ENCODE peak calls at places on chromosomes 5 and 9, in seven cellular contexts. U, Z, Y, C, D, L and W are unnamed samples.
A peak's percentile ranks its signal among the peaks of the same experiment; 100 is the strongest.

GRCh38 chr5:22372376-22372775 is 480.8 kb downstream of the CDH12 start:
- DNase-seq in U (no peak), Z (peak; percentile 51), Y (no peak), C (no peak), D (no peak), L (no peak), W (peak; percentile 44)

GRCh38 chr5:168118042-168118668 is 173.3 kb upstream of the WWC1 start:
- DNase-seq in U (peak; percentile 65), Z (no peak), Y (no peak), C (no peak), D (no peak), L (no peak), W (peak; percentile 59)

GRCh38 chr5:176882566-176882900 is 16.6 kb downstream of the HK3 start:
- DNase-seq in U (no peak), Z (no peak), Y (no peak), C (no peak), D (no peak), L (no peak), W (no peak)

GRCh38 chr5:105042623-105043022 is 1480.0 kb upstream of the NUDT12 start:
- DNase-seq in U (no peak), Z (no peak), Y (no peak), C (no peak), D (no peak), L (no peak), W (no peak)

GRCh38 chr5:79157289-79157688 is 45.7 kb downstream of the BHMT start:
- DNase-seq in U (no peak), Z (no peak), Y (no peak), C (no peak), D (no peak), L (no peak), W (no peak)

GRCh38 chr5:168916852-168917251 is 337.7 kb upstream of the PANK3 start:
- DNase-seq in U (no peak), Z (no peak), Y (no peak), C (no peak), D (no peak), L (no peak), W (no peak)

GRCh38 chr5:97553829-97554452 is 370.9 kb upstream of the RIOK2 start:
- DNase-seq in U (no peak), Z (peak; percentile 22), Y (no peak), C (no peak), D (no peak), L (no peak), W (no peak)

GRCh38 chr9:93965830-93966577 is 10.8 kb upstream of the BARX1 start:
- DNase-seq in U (no peak), Z (no peak), Y (no peak), C (no peak), D (no peak), L (no peak), W (peak; percentile 87)

GRCh38 chr5:176396330-176396729 is 7.8 kb downstream of the HIGD2A start:
- DNase-seq in U (no peak), Z (peak; percentile 57), Y (no peak), C (no peak), D (no peak), L (no peak), W (no peak)

GRCh38 chr9:105138306-105138801 is 106.1 kb upstream of the SLC44A1 start:
- DNase-seq in U (peak; percentile 43), Z (peak; percentile 82), Y (no peak), C (peak; percentile 57), D (no peak), L (no peak), W (peak; percentile 87)

GRCh38 chr5:142511318-142511717 is 174.6 kb downstream of the FGF1 start:
- DNase-seq in U (no peak), Z (no peak), Y (no peak), C (no peak), D (no peak), L (no peak), W (no peak)

GRCh38 chr9:134168731-134169130 is 4.4 kb upstream of the RNU6ATAC start:
- DNase-seq in U (no peak), Z (no peak), Y (no peak), C (no peak), D (no peak), L (no peak), W (peak; percentile 81)
- TF ChIP-seq CTCF in U (peak; percentile 24), Z (no peak), Y (no peak), C (no peak), D (no peak), L (no peak), W (peak; percentile 64)

GRCh38 chr5:132204736-132205135 is 22.9 kb downstream of the P4HA2 start:
- DNase-seq in U (no peak), Z (no peak), Y (no peak), C (no peak), D (no peak), L (no peak), W (peak; percentile 12)

GRCh38 chr5:132204330-132204729 is 23.3 kb downstream of the P4HA2 start:
- DNase-seq in U (no peak), Z (no peak), Y (no peak), C (no peak), D (no peak), L (no peak), W (peak; percentile 20)

GRCh38 chr5:132203464-132203818 is 24.2 kb downstream of the P4HA2 start:
- DNase-seq in U (no peak), Z (no peak), Y (no peak), C (no peak), D (no peak), L (no peak), W (no peak)

GRCh38 chr5:132202711-132203463 is 24.8 kb downstream of the P4HA2 start:
- DNase-seq in U (no peak), Z (no peak), Y (no peak), C (no peak), D (no peak), L (no peak), W (peak; percentile 23)

GRCh38 chr5:132203916-132204315 is 23.7 kb downstream of the P4HA2 start:
- DNase-seq in U (no peak), Z (no peak), Y (no peak), C (no peak), D (no peak), L (no peak), W (peak; percentile 11)
- H3K4me1 ChIP-seq in U (peaks cover 5% of the 10 kb centered on the region), Z (peaks cover 8% of the 10 kb centered on the region), Y (peaks cover 46% of the 10 kb centered on the region), C (peaks cover 59% of the 10 kb centered on the region), D (peaks cover 8% of the 10 kb centered on the region), L (no peaks in the 10 kb centered on the region), W (no peaks in the 10 kb centered on the region)

GRCh38 chr5:173627860-173628392 is 11.5 kb upstream of the BOD1 start:
- DNase-seq in U (peak; percentile 41), Z (no peak), Y (no peak), C (no peak), D (no peak), L (no peak), W (peak; percentile 69)
- H3K4me3 ChIP-seq in U (no peak overlapping the region), Z (no peak overlapping the region), Y (no peak overlapping the region), C (no peak overlapping the region), D (no peak overlapping the region), L (no peak overlapping the region), W (no peak overlapping the region)

GRCh38 chr5:77312411-77312810 is 101.9 kb downstream of the PDE8B start:
- DNase-seq in U (no peak), Z (peak; percentile 79), Y (no peak), C (no peak), D (no peak), L (no peak), W (no peak)

GRCh38 chr5:77309140-77309539 is 98.7 kb downstream of the PDE8B start:
- DNase-seq in U (no peak), Z (no peak), Y (no peak), C (no peak), D (no peak), L (no peak), W (no peak)

GRCh38 chr5:77310494-77311216 is 100.2 kb downstream of the PDE8B start:
- DNase-seq in U (no peak), Z (no peak), Y (no peak), C (no peak), D (no peak), L (no peak), W (no peak)

GRCh38 chr5:77308154-77308960 is 97.9 kb downstream of the PDE8B start:
- DNase-seq in U (no peak), Z (no peak), Y (no peak), C (no peak), D (no peak), L (no peak), W (peak; percentile 57)

DNA sequence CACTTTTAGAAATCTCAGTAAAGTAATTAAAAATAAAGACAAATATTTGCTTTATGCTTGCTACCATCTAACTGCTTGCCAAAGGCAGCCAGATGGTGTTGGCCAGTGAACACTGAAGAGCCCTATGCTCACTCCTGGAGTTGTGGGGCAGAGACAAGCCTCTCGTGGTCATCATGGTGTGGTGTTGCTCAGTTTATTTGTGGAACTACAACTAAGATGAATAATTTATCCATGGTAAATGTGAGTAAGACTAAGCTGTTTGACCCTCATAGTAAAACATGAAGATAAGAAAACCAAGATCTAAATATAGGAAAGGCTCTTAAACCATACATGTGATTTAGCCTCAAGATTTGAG is 100.7 kb downstream of the PDE8B start:
- DNase-seq in U (no peak), Z (peak; percentile 9), Y (no peak), C (no peak), D (no peak), L (no peak), W (no peak)
- TF ChIP-seq CTCF in U (no peak), Z (no peak), Y (no peak), C (no peak), D (no peak), L (no peak), W (no peak)

GRCh38 chr9:121302341-121302740 is 34.4 kb downstream of the GSN start:
- DNase-seq in U (no peak), Z (no peak), Y (peak; percentile 19), C (no peak), D (no peak), L (no peak), W (no peak)
- H3K4me1 ChIP-seq in U (peaks cover 29% of the 10 kb centered on the region), Z (peaks cover 7% of the 10 kb centered on the region), Y (no peaks in the 10 kb centered on the region), C (peaks cover 98% of the 10 kb centered on the region), D (peaks cover 93% of the 10 kb centered on the region), L (peaks cover 38% of the 10 kb centered on the region), W (peaks cover 3% of the 10 kb centered on the region)